ENCODE peak calls at places on chromosomes 4 and X, in six cellular contexts. One of them, this sample, is unnamed.

GRCh38 chr4:184450045-184450444 is 24.3 kb downstream of the IRF2 start:
- DNase-seq in K562: no peak
- DNase-seq in PC-3: peak; percentile 44
- DNase-seq in neural progenitor cell: no peak
- DNase-seq in adipocyte: peak; percentile 81
- DNase-seq in H9: no peak
- DNase-seq in this sample: no peak

GRCh38 chrX:34365482-34365881 is 233.4 kb upstream of the FAM47A start:
- DNase-seq in K562: no peak
- DNase-seq in PC-3: peak; percentile 30
- DNase-seq in neural progenitor cell: peak; percentile 45
- DNase-seq in adipocyte: peak; percentile 70
- DNase-seq in H9: no peak
- DNase-seq in this sample: no peak

GRCh38 chr4:26076000-26076587 is 162.1 kb downstream of the SMIM20 start:
- DNase-seq in K562: no peak
- DNase-seq in PC-3: peak; percentile 68
- DNase-seq in neural progenitor cell: no peak
- DNase-seq in adipocyte: peak; percentile 22
- DNase-seq in H9: no peak
- DNase-seq in this sample: no peak

GRCh38 chr4:123248260-123248659 is 148.3 kb upstream of the SPRY1 start:
- DNase-seq in K562: no peak
- DNase-seq in PC-3: no peak
- DNase-seq in neural progenitor cell: no peak
- DNase-seq in adipocyte: peak; percentile 68
- DNase-seq in H9: no peak
- DNase-seq in this sample: no peak

GRCh38 chr4:165477799-165478198 is 99.0 kb downstream of the CPE start:
- DNase-seq in K562: peak; percentile 39
- DNase-seq in PC-3: no peak
- DNase-seq in neural progenitor cell: no peak
- DNase-seq in adipocyte: no peak
- DNase-seq in H9: no peak
- DNase-seq in this sample: no peak

GRCh38 chrX:106484233-106484632 is 127.5 kb upstream of the RADX start:
- DNase-seq in K562: no peak
- DNase-seq in PC-3: no peak
- DNase-seq in neural progenitor cell: no peak
- DNase-seq in adipocyte: no peak
- DNase-seq in H9: no peak
- DNase-seq in this sample: no peak

GRCh38 chrX:31499120-31499519 is 427.3 kb upstream of the FTHL17 start:
- DNase-seq in K562: no peak
- DNase-seq in PC-3: no peak
- DNase-seq in neural progenitor cell: peak; percentile 7
- DNase-seq in adipocyte: peak; percentile 12
- DNase-seq in H9: no peak
- DNase-seq in this sample: no peak

GRCh38 chr4:119299221-119300071 is 22.5 kb downstream of the FABP2 start:
- DNase-seq in K562: peak; percentile 17
- DNase-seq in PC-3: peak; percentile 10
- DNase-seq in neural progenitor cell: no peak
- DNase-seq in adipocyte: peak; percentile 36
- DNase-seq in H9: no peak
- DNase-seq in this sample: no peak

GRCh38 chr4:107138433-107138832 is 102.3 kb upstream of the DKK2 start:
- DNase-seq in K562: no peak
- DNase-seq in PC-3: no peak
- DNase-seq in neural progenitor cell: no peak
- DNase-seq in adipocyte: no peak
- DNase-seq in H9: no peak
- DNase-seq in this sample: no peak

GRCh38 chr4:73867783-73868182 is 1.4 kb upstream of the CXCL1 start:
- DNase-seq in K562: peak; percentile 19
- DNase-seq in PC-3: peak; percentile 97
- DNase-seq in neural progenitor cell: no peak
- DNase-seq in adipocyte: no peak
- DNase-seq in H9: peak; percentile 37
- DNase-seq in this sample: peak; percentile 57

GRCh38 chr4:79281577-79282359 is 44.1 kb downstream of the NAA11 start:
- DNase-seq in K562: no peak
- DNase-seq in PC-3: no peak
- DNase-seq in neural progenitor cell: peak; percentile 90
- DNase-seq in adipocyte: no peak
- DNase-seq in H9: peak; percentile 26
- DNase-seq in this sample: no peak

GRCh38 chr4:64016893-64017292 is 392.4 kb downstream of the TECRL start:
- DNase-seq in K562: no peak
- DNase-seq in PC-3: no peak
- DNase-seq in neural progenitor cell: no peak
- DNase-seq in adipocyte: no peak
- DNase-seq in H9: no peak
- DNase-seq in this sample: no peak

GRCh38 chr4:123871351-123871750 is 474.8 kb downstream of the SPRY1 start:
- DNase-seq in K562: no peak
- DNase-seq in PC-3: no peak
- DNase-seq in neural progenitor cell: no peak
- DNase-seq in adipocyte: no peak
- DNase-seq in H9: no peak
- DNase-seq in this sample: no peak

GRCh38 chr4:17884063-17884462 is 73.3 kb downstream of the NCAPG start:
- DNase-seq in K562: no peak
- DNase-seq in PC-3: no peak
- DNase-seq in neural progenitor cell: no peak
- DNase-seq in adipocyte: peak; percentile 42
- DNase-seq in H9: no peak
- DNase-seq in this sample: no peak

GRCh38 chr4:37793562-37793961 is 32.9 kb upstream of the PGM2 start:
- DNase-seq in K562: no peak
- DNase-seq in PC-3: peak; percentile 37
- DNase-seq in neural progenitor cell: peak; percentile 17
- DNase-seq in adipocyte: peak; percentile 60
- DNase-seq in H9: no peak
- DNase-seq in this sample: no peak

GRCh38 chrX:148624951-148625350 is 124.5 kb downstream of the AFF2 start:
- DNase-seq in K562: no peak
- DNase-seq in PC-3: no peak
- DNase-seq in neural progenitor cell: peak; percentile 7
- DNase-seq in adipocyte: no peak
- DNase-seq in H9: no peak
- DNase-seq in this sample: no peak

GRCh38 chr4:105149771-105150170 is 3.1 kb downstream of the TET2 start:
- DNase-seq in K562: no peak
- DNase-seq in PC-3: no peak
- DNase-seq in neural progenitor cell: no peak
- DNase-seq in adipocyte: no peak
- DNase-seq in H9: no peak
- DNase-seq in this sample: no peak

GRCh38 chr4:46844325-46844917 is 64.6 kb downstream of the COX7B2 start:
- DNase-seq in K562: peak; percentile 68
- DNase-seq in PC-3: peak; percentile 63
- DNase-seq in neural progenitor cell: peak; percentile 73
- DNase-seq in adipocyte: peak; percentile 91
- DNase-seq in H9: peak; percentile 29
- DNase-seq in this sample: no peak

GRCh38 chrX:45801554-45801953 is 600.9 kb upstream of the DIPK2B start:
- DNase-seq in K562: peak; percentile 15
- DNase-seq in PC-3: peak; percentile 71
- DNase-seq in neural progenitor cell: peak; percentile 13
- DNase-seq in adipocyte: peak; percentile 63
- DNase-seq in H9: no peak
- DNase-seq in this sample: no peak

GRCh38 chr4:16225996-16226815 is at the start of gene TAPT1:
- DNase-seq in K562: peak; percentile 80
- DNase-seq in PC-3: peak; percentile 63
- DNase-seq in neural progenitor cell: peak; percentile 93
- DNase-seq in adipocyte: peak; percentile 92
- DNase-seq in H9: peak; percentile 77
- DNase-seq in this sample: no peak

GRCh38 chr4:186201535-186202230 is 10.3 kb downstream of the CYP4V2 start:
- DNase-seq in K562: peak; percentile 44
- DNase-seq in PC-3: peak; percentile 63
- DNase-seq in neural progenitor cell: peak; percentile 54
- DNase-seq in adipocyte: no peak
- DNase-seq in H9: peak; percentile 74
- DNase-seq in this sample: no peak

GRCh38 chrX:71636438-71637252 is 18.3 kb upstream of the CXCR3 start:
- DNase-seq in K562: no peak
- DNase-seq in PC-3: peak; percentile 33
- DNase-seq in neural progenitor cell: no peak
- DNase-seq in adipocyte: no peak
- DNase-seq in H9: no peak
- DNase-seq in this sample: no peak

GRCh38 chr4:152640058-152640921 is 39.5 kb downstream of the TMEM154 start:
- DNase-seq in K562: peak; percentile 12
- DNase-seq in PC-3: peak; percentile 61
- DNase-seq in neural progenitor cell: peak; percentile 19
- DNase-seq in adipocyte: peak; percentile 71
- DNase-seq in H9: no peak
- DNase-seq in this sample: no peak

GRCh38 chrX:27924261-27924660 is 57.0 kb downstream of the DCAF8L1 start:
- DNase-seq in K562: no peak
- DNase-seq in PC-3: peak; percentile 42
- DNase-seq in neural progenitor cell: no peak
- DNase-seq in adipocyte: no peak
- DNase-seq in H9: no peak
- DNase-seq in this sample: peak; percentile 52

GRCh38 chrX:7132335-7133035 is 15.0 kb upstream of the STS start:
- DNase-seq in K562: peak; percentile 87
- DNase-seq in PC-3: peak; percentile 96
- DNase-seq in neural progenitor cell: peak; percentile 42
- DNase-seq in adipocyte: peak; percentile 82
- DNase-seq in H9: peak; percentile 65
- DNase-seq in this sample: peak; percentile 89
- H3K9ac ChIP-seq in K562: peak overlapping the region; percentile 73
- H3K9ac ChIP-seq in PC-3: peak overlapping the region; percentile 60
- H3K9ac ChIP-seq in neural progenitor cell: no peak overlapping the region
- H3K9ac ChIP-seq in adipocyte: peak overlapping the region; percentile 14
- H3K9ac ChIP-seq in H9: no peak overlapping the region
- H3K9ac ChIP-seq in this sample: no peak overlapping the region

GRCh38 chrX:68894142-68894512 is 65.3 kb downstream of the EFNB1 start:
- DNase-seq in K562: no peak
- DNase-seq in PC-3: no peak
- DNase-seq in neural progenitor cell: no peak
- DNase-seq in adipocyte: no peak
- DNase-seq in H9: no peak
- DNase-seq in this sample: no peak

GRCh38 chrX:68892651-68893050 is 63.8 kb downstream of the EFNB1 start:
- DNase-seq in K562: no peak
- DNase-seq in PC-3: no peak
- DNase-seq in neural progenitor cell: peak; percentile 70
- DNase-seq in adipocyte: no peak
- DNase-seq in H9: no peak
- DNase-seq in this sample: no peak

GRCh38 chrX:68895339-68896250 is 66.8 kb downstream of the EFNB1 start:
- DNase-seq in K562: peak; percentile 5
- DNase-seq in PC-3: peak; percentile 62
- DNase-seq in neural progenitor cell: no peak
- DNase-seq in adipocyte: peak; percentile 22
- DNase-seq in H9: no peak
- DNase-seq in this sample: no peak

GRCh38 chrX:68896581-68896980 is 67.8 kb downstream of the EFNB1 start:
- DNase-seq in K562: no peak
- DNase-seq in PC-3: no peak
- DNase-seq in neural progenitor cell: no peak
- DNase-seq in adipocyte: no peak
- DNase-seq in H9: no peak
- DNase-seq in this sample: no peak

DNA sequence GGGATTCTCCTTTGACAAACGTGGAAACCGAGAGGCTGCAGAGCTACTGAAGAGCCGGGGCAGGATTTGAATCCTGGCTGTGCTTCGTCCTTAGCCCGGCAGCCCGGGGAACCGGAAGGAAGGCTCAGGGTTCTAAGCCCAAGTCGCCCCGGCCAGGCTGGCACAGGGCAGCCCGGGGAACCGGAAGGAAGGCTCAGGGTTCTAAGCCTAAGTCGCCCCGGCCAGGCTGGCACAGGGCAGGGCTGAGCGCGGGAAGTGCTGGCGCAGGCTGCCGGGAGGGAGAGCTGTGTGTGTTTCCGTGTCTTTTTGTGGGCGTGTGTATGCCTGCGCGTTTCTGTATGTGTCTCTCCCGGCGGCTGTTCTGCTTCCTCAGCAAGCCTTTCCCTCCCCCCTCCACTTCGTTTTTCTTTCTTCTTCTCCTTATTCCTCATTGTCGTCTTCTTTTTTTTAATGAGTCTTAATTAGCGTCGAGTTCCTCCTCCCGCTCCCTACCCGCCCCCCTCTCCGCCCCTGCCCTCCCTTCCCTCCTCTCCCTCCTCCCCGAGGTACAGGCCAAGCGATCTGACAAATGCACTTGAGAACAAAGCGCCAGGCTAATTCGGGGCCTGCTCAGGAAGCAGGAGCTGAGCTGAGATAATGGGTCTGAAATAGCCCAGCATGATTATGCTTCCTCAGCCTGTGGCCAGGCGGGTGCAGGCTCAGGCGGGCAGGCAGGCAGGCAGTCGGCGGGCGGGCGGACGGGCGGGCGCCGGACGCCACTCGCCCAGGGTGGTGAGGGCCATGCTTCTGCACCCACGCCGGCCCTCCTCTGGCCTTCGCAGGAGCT is 65.9 kb downstream of the EFNB1 start:
- DNase-seq in K562: peak; percentile 36
- DNase-seq in PC-3: peak; percentile 4
- DNase-seq in neural progenitor cell: peak; percentile 77
- DNase-seq in adipocyte: peak; percentile 19
- DNase-seq in H9: peak; percentile 46
- DNase-seq in this sample: no peak
- H3K9ac ChIP-seq in K562: no peak overlapping the region
- H3K9ac ChIP-seq in PC-3: no peak overlapping the region
- H3K9ac ChIP-seq in neural progenitor cell: no peak overlapping the region
- H3K9ac ChIP-seq in adipocyte: peak overlapping the region; percentile 64
- H3K9ac ChIP-seq in H9: no peak overlapping the region
- H3K9ac ChIP-seq in this sample: peak overlapping the region; percentile 63

DNA sequence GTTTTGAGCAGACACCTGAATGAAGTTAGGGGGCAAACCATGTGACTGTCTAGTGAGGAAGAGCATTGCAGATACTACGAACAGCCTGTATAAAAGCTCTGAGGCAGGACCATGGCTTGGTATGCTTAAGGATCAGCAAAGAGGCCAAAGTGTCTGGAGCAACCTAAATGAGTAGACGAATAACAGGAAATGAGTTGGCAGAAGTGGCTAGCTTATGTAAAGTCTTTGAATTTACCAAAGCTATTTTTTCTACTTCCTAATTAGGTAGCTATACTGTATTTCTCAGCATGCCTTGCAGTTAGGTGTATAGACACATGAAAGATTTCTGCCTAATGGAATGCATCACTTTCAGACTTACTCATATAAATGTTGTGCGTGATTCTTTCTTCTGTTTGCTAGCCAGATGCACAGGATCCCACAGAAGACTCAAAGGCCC is 9.3 kb upstream of the GPRIN3 start:
- DNase-seq in K562: no peak
- DNase-seq in PC-3: peak; percentile 2
- DNase-seq in neural progenitor cell: no peak
- DNase-seq in adipocyte: peak; percentile 26
- DNase-seq in H9: no peak
- DNase-seq in this sample: no peak
- H3K9ac ChIP-seq in K562: no peak overlapping the region
- H3K9ac ChIP-seq in PC-3: no peak overlapping the region
- H3K9ac ChIP-seq in neural progenitor cell: no peak overlapping the region
- H3K9ac ChIP-seq in adipocyte: peak overlapping the region; percentile 62
- H3K9ac ChIP-seq in H9: no peak overlapping the region
- H3K9ac ChIP-seq in this sample: no peak overlapping the region

GRCh38 chrX:100817340-100817739 is 2.9 kb upstream of the CSTF2 start:
- DNase-seq in K562: no peak
- DNase-seq in PC-3: no peak
- DNase-seq in neural progenitor cell: no peak
- DNase-seq in adipocyte: no peak
- DNase-seq in H9: no peak
- DNase-seq in this sample: no peak

GRCh38 chrX:100812216-100813158 is 7.7 kb upstream of the CSTF2 start:
- DNase-seq in K562: no peak
- DNase-seq in PC-3: peak; percentile 6
- DNase-seq in neural progenitor cell: no peak
- DNase-seq in adipocyte: no peak
- DNase-seq in H9: peak; percentile 35
- DNase-seq in this sample: no peak
- H3K9ac ChIP-seq in K562: no peak overlapping the region
- H3K9ac ChIP-seq in PC-3: no peak overlapping the region
- H3K9ac ChIP-seq in neural progenitor cell: no peak overlapping the region
- H3K9ac ChIP-seq in adipocyte: no peak overlapping the region
- H3K9ac ChIP-seq in H9: no peak overlapping the region
- H3K9ac ChIP-seq in this sample: no peak overlapping the region

This sample was measured in keratinocyte.